ENCODE peak calls at places on chromosomes 5 and 9, in six cellular contexts. T is upper lobe of left lung, F is neural crest cell, P is left colon, U is endothelial cell, W is mammary epithelial cell. V is an unnamed sample.

GRCh38 chr9:33942471-33943083 is 106.1 kb downstream of the UBAP2 start:
- DNase-seq in W (peak), T (no peak), U (no peak), F (no peak), P (no peak), V (no peak)

GRCh38 chr9:2337131-2337530 is 284.5 kb upstream of the VLDLR start:
- DNase-seq in T (no peak), F (no peak), P (no peak), W (no peak), U (no peak), V (no peak)

GRCh38 chr5:24788829-24789509 is 144.2 kb upstream of the CDH10 start:
- DNase-seq in T (no peak), W (peak), P (no peak), U (no peak), F (no peak), V (no peak)

GRCh38 chr5:177296581-177296980 is 6.9 kb downstream of the RAB24 start:
- DNase-seq in U (no peak), F (no peak), W (no peak), T (no peak), P (no peak), V (no peak)

GRCh38 chr9:129177443-129177790 is 644 bp downstream of the IER5L start:
- DNase-seq in T (peak), F (no peak), W (no peak), U (peak), P (no peak), V (no peak)

GRCh38 chr5:54317511-54318260 is 7.3 kb upstream of the ARL15 start:
- DNase-seq in W (no peak), F (no peak), P (no peak), T (no peak), U (no peak), V (no peak)

GRCh38 chr5:132427285-132428146 is 58.0 kb downstream of the SLC22A5 start:
- DNase-seq in W (no peak), F (no peak), P (peak), U (no peak), T (peak), V (no peak)

GRCh38 chr9:11319477-11320060 is 706.8 kb upstream of the PTPRD start:
- DNase-seq in U (peak), W (no peak), P (no peak), F (no peak), T (no peak), V (peak)

GRCh38 chr5:91378683-91379601 is 4.2 kb downstream of the ARRDC3 start:
- DNase-seq in P (no peak), W (no peak), T (no peak), F (no peak), U (no peak), V (no peak)

GRCh38 chr5:117590944-117591343 is 1016.3 kb upstream of the SEMA6A start:
- DNase-seq in W (no peak), U (no peak), F (no peak), T (no peak), P (no peak), V (no peak)

GRCh38 chr5:119411291-119411934 is 40.9 kb upstream of the HSD17B4 start:
- DNase-seq in T (no peak), U (no peak), F (no peak), W (peak), P (no peak), V (no peak)

GRCh38 chr9:129954868-129955550 is 88.0 kb downstream of the FNBP1 start:
- DNase-seq in F (no peak), P (no peak), W (no peak), U (no peak), T (no peak), V (no peak)

GRCh38 chr5:94329115-94329514 is 289.3 kb downstream of the KIAA0825 start:
- DNase-seq in U (no peak), P (no peak), T (no peak), F (no peak), W (no peak), V (no peak)

GRCh38 chr9:38081356-38082108 is 12.5 kb upstream of the SHB start:
- DNase-seq in W (no peak), P (no peak), F (no peak), T (no peak), U (no peak), V (no peak)

GRCh38 chr9:79769476-79770275 is 197.9 kb downstream of the TLE4 start:
- DNase-seq in F (no peak), P (no peak), T (no peak), W (no peak), U (no peak), V (no peak)

GRCh38 chr5:22329683-22330082 is 523.5 kb downstream of the CDH12 start:
- DNase-seq in W (no peak), T (no peak), F (no peak), U (no peak), P (no peak), V (no peak)